ENCODE peak calls at places on chromosomes 4 and X, in four cellular contexts. C is MCF 10A, M is H7, Q is NCI-H748 treated with DMSO at 0.1 percent for 48 hours. N is an unnamed sample.

GRCh38 chr4:85092536-85092935 is 126.0 kb upstream of the WDFY3 start:
- DNase-seq in M (no peak), Q (peak; percentile 1), C (no peak), N (no peak)

GRCh38 chr4:1806223-1806564 is 13.1 kb downstream of the FGFR3 start:
- DNase-seq in M (no peak), C (no peak), Q (no peak), N (no peak)

GRCh38 chr4:11931266-11931665 is 502.6 kb upstream of the HS3ST1 start:
- DNase-seq in C (no peak), Q (no peak), M (no peak), N (no peak)

GRCh38 chr4:113958766-113959540 is 20.5 kb downstream of the ARSJ start:
- DNase-seq in M (no peak), C (peak; percentile 89), Q (peak; percentile 69), N (peak; percentile 91)

GRCh38 chr4:142925161-142925560 is 79.1 kb upstream of the INPP4B start:
- DNase-seq in C (peak; percentile 22), Q (no peak), M (no peak), N (no peak)

GRCh38 chr4:148790691-148791090 is 348.5 kb upstream of the NR3C2 start:
- DNase-seq in C (peak; percentile 23), M (no peak), Q (no peak), N (peak; percentile 86)

GRCh38 chrX:43728002-43728401 is 71.9 kb downstream of the MAOA start:
- DNase-seq in C (no peak), M (no peak), Q (no peak), N (no peak)

GRCh38 chr4:2300431-2300861 is 38.5 kb upstream of the MXD4 start:
- DNase-seq in C (no peak), M (peak; percentile 44), Q (no peak), N (no peak)

GRCh38 chrX:119234931-119235555 is 1.0 kb upstream of the PGRMC1 start:
- DNase-seq in C (no peak), Q (peak; percentile 2), M (peak; percentile 40), N (no peak)

GRCh38 chrX:44795945-44796450 is 47.8 kb upstream of the DUSP21 start:
- DNase-seq in Q (no peak), C (peak; percentile 17), M (no peak), N (no peak)

GRCh38 chr4:29560452-29560851 is 1159.7 kb upstream of the PCDH7 start:
- DNase-seq in C (peak; percentile 47), M (no peak), Q (no peak), N (no peak)

GRCh38 chr4:53307819-53308773 is 57.8 kb downstream of the SCFD2 start:
- DNase-seq in C (no peak), Q (no peak), M (no peak), N (no peak)

GRCh38 chrX:154750301-154751120 is at the start of gene GAB3:
- DNase-seq in C (no peak), Q (peak; percentile 23), M (peak; percentile 66), N (no peak)

GRCh38 chr4:128393111-128393704 is 105.6 kb upstream of the PGRMC2 start:
- DNase-seq in M (no peak), Q (peak; percentile 72), C (no peak), N (peak; percentile 10)

GRCh38 chr4:127782025-127782274 is 172 bp upstream of the HSPA4L start:
- DNase-seq in Q (no peak), M (peak; percentile 93), C (peak; percentile 86), N (peak; percentile 76)

GRCh38 chr4:73919691-73920090 is 50.5 kb downstream of the CXCL1 start:
- DNase-seq in M (no peak), Q (no peak), C (no peak), N (peak; percentile 73)

GRCh38 chr4:136805582-136805981 is 726.7 kb downstream of the PCDH18 start:
- DNase-seq in C (no peak), Q (no peak), M (no peak), N (no peak)

GRCh38 chrX:40299028-40299479 is 201.3 kb upstream of the BCOR start:
- DNase-seq in Q (no peak), C (no peak), M (peak; percentile 81), N (no peak)

GRCh38 chr4:89268572-89269180 is 38.9 kb downstream of the GPRIN3 start:
- DNase-seq in Q (no peak), M (no peak), C (no peak), N (no peak)

GRCh38 chr4:37685726-37686372 is 327 bp downstream of the RELL1 start:
- DNase-seq in C (peak; percentile 35), M (peak; percentile 80), Q (no peak), N (no peak)

GRCh38 chr4:98314791-98315565 is 53.8 kb downstream of the RAP1GDS1 start:
- DNase-seq in M (no peak), Q (no peak), C (no peak), N (no peak)

GRCh38 chrX:72247206-72247944 is 8.5 kb upstream of the ERCC6L start:
- DNase-seq in Q (no peak), C (peak; percentile 48), M (no peak), N (no peak)

GRCh38 chr4:163553146-163553545 is 58.7 kb downstream of the TMA16 start:
- DNase-seq in C (no peak), Q (no peak), M (no peak), N (no peak)

GRCh38 chr4:1177274-1178141 is 5.1 kb upstream of the SPON2 start:
- DNase-seq in M (peak; percentile 50), C (peak; percentile 62), Q (no peak), N (no peak)

GRCh38 chr4:123352240-123352945 is 44.2 kb upstream of the SPRY1 start:
- DNase-seq in M (no peak), C (peak; percentile 85), Q (no peak), N (peak; percentile 37)

GRCh38 chrX:18707442-18708049 is at the start of gene PPEF1:
- DNase-seq in C (no peak), M (no peak), Q (peak; percentile 18), N (no peak)

N was measured in NCI-H226.